ENCODE peak calls at places on chromosomes 13 and 19, in ten cellular contexts. H, B, I, D, S, M, K, W, N and Z are unnamed samples.

GRCh38 chr13:94112731-94113130 is 366.8 kb downstream of the DCT start:
- DNase-seq in B (no peak), D (no peak), I (no peak), N (no peak), W (no peak), M (no peak), S (no peak), K (no peak), H (no peak), Z (no peak)

GRCh38 chr13:21638319-21639282 is 32.3 kb upstream of the FGF9 start:
- DNase-seq in N (no peak), W (no peak), S (no peak), I (no peak), D (no peak), H (no peak), B (no peak), M (no peak), K (peak), Z (no peak)

GRCh38 chr13:71772376-71772775 is 94.6 kb downstream of the DACH1 start:
- DNase-seq in B (no peak), K (no peak), W (no peak), M (no peak), D (no peak), N (no peak), H (no peak), I (peak), S (no peak), Z (no peak)

GRCh38 chr13:65677906-65678305 is 1552.2 kb downstream of the PCDH9 start:
- DNase-seq in D (no peak), B (no peak), S (peak), W (no peak), N (no peak), M (no peak), I (no peak), H (no peak), K (no peak), Z (no peak)

GRCh38 chr13:89382986-89383385 is 1711.8 kb downstream of the SLITRK5 start:
- DNase-seq in K (no peak), M (no peak), N (no peak), I (no peak), S (no peak), W (no peak), B (no peak), D (no peak), H (no peak), Z (no peak)

GRCh38 chr19:39778763-39779162 is at the start of gene LEUTX:
- DNase-seq in N (no peak), B (no peak), M (no peak), D (no peak), I (no peak), W (no peak), K (no peak), H (no peak), S (no peak), Z (no peak)

GRCh38 chr13:84821261-84821660 is 939.0 kb upstream of the SLITRK1 start:
- DNase-seq in D (no peak), W (no peak), M (no peak), S (peak), N (no peak), I (no peak), B (no peak), K (no peak), H (no peak), Z (no peak)

GRCh38 chr13:23175920-23176319 is 4.9 kb upstream of the SGCG start:
- DNase-seq in S (no peak), M (no peak), N (no peak), D (no peak), I (no peak), W (no peak), K (no peak), B (no peak), H (no peak), Z (no peak)

GRCh38 chr19:38919837-38920528 is 8.0 kb upstream of the CCER2 start:
- DNase-seq in H (no peak), B (no peak), K (no peak), W (no peak), I (no peak), S (no peak), N (no peak), D (no peak), M (no peak), Z (no peak)

GRCh38 chr19:10286803-10287737 is at the start of gene ICAM4:
- DNase-seq in D (no peak), M (peak), B (peak), W (peak), I (no peak), S (no peak), N (no peak), H (no peak), K (peak), Z (no peak)

GRCh38 chr19:45146716-45147337 is 14.0 kb downstream of the NKPD1 start:
- DNase-seq in I (no peak), W (no peak), N (no peak), S (no peak), B (no peak), M (no peak), H (no peak), D (no peak), K (no peak), Z (no peak)

DNA sequence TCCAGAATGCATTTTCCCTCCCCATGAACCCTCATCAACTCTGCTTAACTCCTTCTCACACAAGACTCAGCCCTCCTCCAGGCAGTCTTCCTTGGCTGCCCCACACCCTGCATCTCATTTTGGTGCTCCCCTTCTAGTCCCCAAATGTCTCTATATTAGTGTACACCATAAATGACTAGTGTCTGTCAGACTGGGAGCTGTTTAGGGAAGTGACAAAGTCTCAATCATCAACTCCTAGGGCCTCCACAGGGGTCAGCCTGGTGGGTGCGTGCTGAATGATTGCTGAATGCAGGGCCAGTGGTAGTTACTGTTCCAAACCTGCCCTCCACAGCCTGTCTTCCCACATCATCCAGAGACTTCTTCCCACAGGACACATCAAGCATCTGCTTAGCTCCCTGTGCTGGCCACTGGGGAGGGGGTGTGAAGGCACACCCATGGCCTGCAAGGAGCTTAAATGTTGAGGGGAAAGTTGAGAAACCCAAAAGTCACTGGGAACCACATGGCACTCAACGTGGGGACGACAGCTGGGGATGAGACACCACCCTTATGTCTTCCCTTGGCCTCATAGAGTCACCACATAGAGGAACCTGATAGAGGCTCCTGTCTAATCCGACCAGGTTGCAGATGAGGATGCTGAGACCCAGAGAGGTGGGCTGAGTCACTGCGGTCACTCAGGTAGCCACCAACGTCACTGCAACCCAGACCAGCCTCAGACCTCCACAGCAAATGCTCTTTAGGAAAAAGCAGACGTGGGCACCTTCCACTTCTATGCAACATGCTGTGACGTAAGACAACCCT is 79.3 kb upstream of the TM9SF2 start:
- DNase-seq in N (no peak), K (no peak), S (no peak), H (peak), B (no peak), I (no peak), M (no peak), W (peak), D (no peak), Z (no peak)
- TF ChIP-seq CTCF in N (no peak), K (no peak), S (no peak), H (no peak), B (no peak), I (no peak), M (no peak), W (no peak), D (no peak), Z (no peak)

DNA sequence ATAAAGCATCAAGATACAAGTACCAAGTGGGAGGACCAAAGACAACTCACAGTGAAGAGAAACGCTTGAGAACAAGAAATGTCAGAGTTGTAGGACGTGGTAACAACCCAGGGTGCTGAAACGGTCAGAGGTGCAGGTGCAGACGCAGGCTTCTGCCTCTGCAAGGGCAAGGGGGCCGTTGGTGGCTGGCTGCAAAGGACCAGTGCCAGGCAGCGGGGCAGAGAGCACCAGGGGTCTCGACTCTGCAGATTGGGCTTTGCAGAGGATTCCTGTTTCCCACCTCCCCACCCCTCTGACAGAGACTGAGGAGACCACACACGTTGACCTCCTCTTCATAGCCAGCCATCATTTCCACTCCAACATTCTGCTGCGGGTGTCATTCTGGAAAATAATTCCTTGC is 38.3 kb downstream of the RAB20 start:
- DNase-seq in D (no peak), B (no peak), I (no peak), K (no peak), W (no peak), S (no peak), H (no peak), M (no peak), N (no peak), Z (no peak)
- H3K4me3 ChIP-seq in D (no peak), B (no peak), I (no peak), K (no peak), W (no peak), S (no peak), H (no peak), M (no peak), N (no peak), Z (no peak)

DNA sequence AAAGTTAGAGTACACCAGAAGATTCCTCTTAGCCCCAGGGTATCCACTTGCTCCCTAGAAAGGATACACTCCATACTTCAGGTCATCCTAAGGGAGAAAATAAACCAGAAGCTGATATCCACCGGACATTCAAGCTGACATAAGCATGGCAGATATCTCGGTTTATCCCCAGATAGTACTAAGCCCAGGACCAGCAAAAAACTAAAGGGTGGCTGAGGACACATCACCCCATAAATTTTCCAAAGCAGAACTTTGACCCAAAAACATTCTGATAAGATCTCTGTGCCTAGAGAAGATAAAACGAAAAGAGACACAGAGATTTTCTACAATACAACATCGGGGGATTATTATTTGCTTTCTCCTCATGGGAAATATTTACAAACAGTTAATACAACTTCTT is 13.9 kb upstream of the ZNF431 start:
- DNase-seq in M (no peak), D (no peak), N (no peak), S (no peak), B (no peak), H (no peak), I (no peak), K (no peak), W (no peak), Z (no peak)
- TF ChIP-seq CTCF in M (no peak), D (no peak), N (no peak), S (no peak), B (no peak), H (no peak), I (no peak), K (no peak), W (no peak), Z (no peak)

DNA sequence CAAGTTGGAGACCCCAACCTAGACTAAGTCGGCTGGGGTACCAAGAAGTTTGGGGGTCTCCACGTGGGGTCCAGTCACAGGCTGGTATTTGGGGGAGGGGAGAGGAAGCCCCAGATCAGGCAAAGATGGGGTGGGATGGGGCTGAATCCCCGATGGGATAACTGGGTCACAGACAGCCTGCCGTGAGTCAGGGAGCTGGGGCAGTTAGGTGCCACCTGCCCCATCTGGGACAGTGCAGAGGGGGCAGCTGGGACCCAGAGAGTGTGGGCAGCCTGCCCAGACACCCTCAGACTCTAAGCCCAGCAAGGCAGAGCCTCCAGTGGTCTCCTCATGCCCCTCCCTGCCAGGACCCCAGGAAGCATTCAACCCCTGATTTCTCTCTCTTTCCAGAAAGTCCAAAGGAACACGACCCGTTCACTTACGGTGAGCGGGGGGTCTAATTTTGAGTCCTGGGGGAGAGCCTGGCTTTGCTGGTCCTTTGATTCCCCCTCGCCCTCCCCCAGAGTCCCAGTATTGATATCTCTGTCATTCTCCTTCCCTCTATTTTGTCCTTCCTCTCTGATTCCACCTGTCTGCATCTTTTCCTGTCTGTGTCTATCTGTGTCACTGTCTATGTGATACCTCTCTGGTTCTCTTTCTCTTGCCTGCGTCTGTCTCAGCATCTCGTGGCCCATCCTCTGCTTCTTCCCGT is 1.7 kb downstream of the FXYD1 start:
- DNase-seq in D (no peak), I (no peak), N (no peak), M (peak), K (no peak), W (peak), S (no peak), H (no peak), B (no peak), Z (no peak)
- H3K4me3 ChIP-seq in D (no peak), I (no peak), N (peak), M (peak), K (peak), W (peak), S (no peak), H (peak), B (no peak), Z (no peak)

DNA sequence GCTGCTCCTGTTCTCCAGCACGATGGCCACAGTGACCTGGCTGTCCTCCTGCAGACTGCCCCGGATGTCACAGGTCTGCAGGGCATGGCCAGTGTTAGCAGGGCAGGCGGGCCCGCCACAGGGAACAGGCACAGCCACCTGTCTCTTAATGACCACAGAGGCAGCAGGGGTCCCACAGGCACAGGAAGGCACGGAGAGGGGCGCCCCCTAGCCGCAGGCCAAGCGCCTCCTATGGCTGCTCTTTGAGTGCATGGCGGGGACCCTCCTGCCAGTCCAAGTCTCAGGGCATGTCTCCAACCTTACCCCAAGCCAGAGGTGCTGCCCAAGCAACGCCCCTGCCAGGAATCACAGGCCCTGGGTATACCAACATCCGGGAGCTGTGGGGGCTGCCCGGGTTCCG is 14.1 kb downstream of the IZUMO4 start:
- DNase-seq in B (no peak), S (no peak), N (no peak), D (no peak), K (no peak), W (no peak), M (no peak), I (no peak), H (no peak), Z (no peak)
- TF ChIP-seq CTCF in B (no peak), S (no peak), N (no peak), D (no peak), K (no peak), W (no peak), M (no peak), I (peak), H (no peak), Z (no peak)

DNA sequence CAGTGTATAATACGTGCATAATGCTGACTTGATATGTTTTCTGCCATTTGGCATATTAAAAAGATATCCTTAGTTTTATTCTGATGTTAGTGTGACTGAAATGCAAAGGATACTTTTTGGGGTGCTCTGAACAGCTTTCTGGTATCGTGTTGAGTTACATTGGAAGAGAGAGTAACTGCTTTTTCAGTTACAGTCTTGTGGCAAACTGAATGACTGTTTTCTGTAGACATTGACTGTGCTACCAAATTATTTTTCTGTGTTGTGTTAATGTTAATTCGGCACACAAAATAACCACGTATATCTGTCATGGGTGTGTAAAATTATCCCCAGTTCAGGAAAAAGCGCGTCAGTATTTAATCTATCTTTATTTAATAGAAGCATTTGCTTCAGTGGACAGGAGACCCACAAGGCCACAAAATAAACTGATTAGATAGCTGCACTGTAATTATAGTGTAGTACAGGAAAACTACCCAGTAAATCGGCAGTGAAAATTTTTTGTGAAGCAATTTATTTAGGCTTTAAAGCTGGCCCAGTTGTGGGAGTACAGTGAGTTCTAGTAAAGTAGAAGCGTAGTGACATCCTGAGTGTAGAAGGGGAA is 2.5 kb downstream of the URI1 start:
- DNase-seq in H (no peak), N (no peak), I (no peak), B (no peak), S (no peak), K (no peak), D (no peak), W (no peak), M (no peak), Z (no peak)
- H3K4me3 ChIP-seq in H (peak), N (no peak), I (no peak), B (no peak), S (no peak), K (no peak), D (no peak), W (peak), M (no peak), Z (no peak)

GRCh38 chr19:13824703-13825102 is 29.5 kb downstream of the ZSWIM4 start:
- DNase-seq in D (no peak), I (no peak), H (no peak), S (no peak), N (no peak), M (no peak), B (no peak), W (no peak), K (no peak), Z (no peak)

GRCh38 chr19:13827656-13828055 is 32.4 kb downstream of the ZSWIM4 start:
- DNase-seq in H (no peak), S (no peak), K (no peak), N (no peak), D (no peak), W (no peak), B (no peak), M (no peak), I (no peak), Z (no peak)

GRCh38 chr19:13826652-13827235 is 31.5 kb downstream of the ZSWIM4 start:
- DNase-seq in S (no peak), W (no peak), D (no peak), N (no peak), K (no peak), H (no peak), I (no peak), M (no peak), B (no peak), Z (no peak)

GRCh38 chr19:13823901-13824300 is 28.7 kb downstream of the ZSWIM4 start:
- DNase-seq in D (no peak), H (no peak), S (no peak), N (no peak), I (no peak), B (no peak), M (no peak), W (no peak), K (no peak), Z (no peak)

GRCh38 chr19:13825489-13826475 is 30.5 kb downstream of the ZSWIM4 start:
- DNase-seq in B (peak), W (no peak), K (no peak), N (no peak), H (no peak), I (no peak), S (no peak), D (no peak), M (no peak), Z (no peak)
- TF ChIP-seq CTCF in B (no peak), W (no peak), K (no peak), N (no peak), H (no peak), I (peak), S (no peak), D (no peak), M (no peak), Z (peak)

GRCh38 chr19:43905897-43906296 is 29.2 kb downstream of the ZNF45 start:
- DNase-seq in K (no peak), I (no peak), D (no peak), N (no peak), W (no peak), M (no peak), H (no peak), B (no peak), S (no peak), Z (no peak)

GRCh38 chr19:43906774-43907173 is 28.3 kb downstream of the ZNF45 start:
- DNase-seq in W (no peak), B (no peak), M (no peak), D (no peak), S (no peak), K (no peak), H (no peak), N (no peak), I (no peak), Z (no peak)

GRCh38 chr19:43901395-43902390 is 33.4 kb downstream of the ZNF45 start:
- DNase-seq in D (peak), I (peak), B (peak), N (peak), H (peak), S (peak), M (peak), K (peak), W (peak), Z (peak)

GRCh38 chr19:43902399-43902798 is 32.7 kb downstream of the ZNF45 start:
- DNase-seq in S (no peak), I (no peak), M (no peak), B (no peak), K (no peak), N (no peak), W (no peak), H (no peak), D (no peak), Z (no peak)
- H3K4me3 ChIP-seq in S (no peak), I (no peak), M (peak), B (no peak), K (peak), N (no peak), W (peak), H (peak), D (no peak), Z (no peak)

DNA sequence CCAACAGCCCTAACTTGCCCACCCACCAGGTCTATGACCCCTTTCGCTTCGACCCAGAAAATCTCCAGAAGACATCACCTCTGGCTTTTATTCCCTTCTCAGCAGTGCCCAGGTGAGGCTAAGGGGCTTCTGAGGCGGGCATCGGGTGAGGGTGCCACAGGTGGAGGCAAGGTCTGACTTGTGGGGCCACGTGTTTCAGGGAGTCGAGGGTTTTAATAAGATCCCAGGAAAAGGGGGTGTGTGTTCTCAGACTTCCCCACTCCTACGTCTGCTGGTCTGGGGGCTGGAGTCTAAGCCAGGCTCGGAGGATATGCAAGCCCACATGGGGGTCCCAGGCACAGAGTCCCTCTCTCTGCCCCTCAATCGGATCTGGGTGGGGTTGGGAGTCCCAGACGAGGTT is 30.9 kb upstream of the CYP4F8 start:
- DNase-seq in M (no peak), H (no peak), D (no peak), S (no peak), B (no peak), N (no peak), W (no peak), I (no peak), K (no peak), Z (no peak)
- TF ChIP-seq CTCF in M (no peak), H (no peak), D (no peak), S (no peak), B (no peak), N (no peak), W (no peak), I (no peak), K (no peak), Z (no peak)

GRCh38 chr13:44637581-44637980 is 61.5 kb upstream of the TSC22D1 start:
- DNase-seq in D (no peak), S (no peak), M (no peak), K (no peak), B (no peak), W (no peak), N (no peak), I (no peak), H (no peak), Z (no peak)
- H3K4me3 ChIP-seq in D (no peak), S (no peak), M (no peak), K (no peak), B (no peak), W (no peak), N (no peak), I (no peak), H (no peak), Z (no peak)